ENCODE peak calls at places on chromosomes 1 and 21, in five cellular contexts. One of them, this sample, is unnamed.
A peak's percentile ranks its signal among the peaks of the same experiment; 100 is the strongest.

GRCh38 chr21:23438081-23438480 is 2169.2 kb downstream of the MRPL39 start:
- DNase-seq in MM.1S: no peak
- DNase-seq in tibial artery: no peak
- DNase-seq in HFF-Myc: no peak
- DNase-seq in brain microvascular endothelial cell: no peak
- DNase-seq in this sample: no peak

GRCh38 chr1:41122851-41123518 is 101.5 kb upstream of the SLFNL1 start:
- DNase-seq in tibial artery: no peak
- DNase-seq in brain microvascular endothelial cell: peak; percentile 84
- DNase-seq in MM.1S: no peak
- DNase-seq in HFF-Myc: peak; percentile 66
- DNase-seq in this sample: no peak

GRCh38 chr1:96487404-96487803 is 234.2 kb upstream of the PTBP2 start:
- DNase-seq in tibial artery: no peak
- DNase-seq in brain microvascular endothelial cell: no peak
- DNase-seq in MM.1S: no peak
- DNase-seq in HFF-Myc: no peak
- DNase-seq in this sample: no peak

GRCh38 chr21:32240708-32241433 is 38.0 kb downstream of the MIS18A start:
- DNase-seq in HFF-Myc: no peak
- DNase-seq in MM.1S: peak; percentile 37
- DNase-seq in brain microvascular endothelial cell: no peak
- DNase-seq in tibial artery: no peak
- DNase-seq in this sample: peak; percentile 49

GRCh38 chr1:225762002-225762441 is 15.6 kb upstream of the SRP9 start:
- DNase-seq in MM.1S: no peak
- DNase-seq in HFF-Myc: no peak
- DNase-seq in tibial artery: peak; percentile 45
- DNase-seq in brain microvascular endothelial cell: peak; percentile 35
- DNase-seq in this sample: no peak

GRCh38 chr21:43909736-43910455 is 44.9 kb downstream of the AGPAT3 start:
- DNase-seq in brain microvascular endothelial cell: no peak
- DNase-seq in MM.1S: no peak
- DNase-seq in HFF-Myc: no peak
- DNase-seq in tibial artery: peak; percentile 58
- DNase-seq in this sample: peak; percentile 33

GRCh38 chr1:230251644-230252191 is 174.4 kb downstream of the PGBD5 start:
- DNase-seq in HFF-Myc: no peak
- DNase-seq in tibial artery: no peak
- DNase-seq in brain microvascular endothelial cell: no peak
- DNase-seq in MM.1S: no peak
- DNase-seq in this sample: peak; percentile 71

GRCh38 chr1:210743038-210743437 is 390.9 kb downstream of the KCNH1 start:
- DNase-seq in MM.1S: no peak
- DNase-seq in brain microvascular endothelial cell: no peak
- DNase-seq in HFF-Myc: no peak
- DNase-seq in tibial artery: no peak
- DNase-seq in this sample: no peak

GRCh38 chr1:9653195-9653782 is 1.8 kb downstream of the PIK3CD start:
- DNase-seq in tibial artery: no peak
- DNase-seq in HFF-Myc: no peak
- DNase-seq in MM.1S: no peak
- DNase-seq in brain microvascular endothelial cell: no peak
- DNase-seq in this sample: no peak

GRCh38 chr1:3283849-3284248 is 170.6 kb upstream of the ARHGEF16 start:
- DNase-seq in brain microvascular endothelial cell: no peak
- DNase-seq in tibial artery: no peak
- DNase-seq in MM.1S: no peak
- DNase-seq in HFF-Myc: no peak
- DNase-seq in this sample: peak; percentile 55

GRCh38 chr1:236851871-236852270 is 56.8 kb downstream of the MTR start:
- DNase-seq in brain microvascular endothelial cell: no peak
- DNase-seq in MM.1S: no peak
- DNase-seq in HFF-Myc: no peak
- DNase-seq in tibial artery: no peak
- DNase-seq in this sample: no peak

GRCh38 chr1:115782571-115783281 is 14.2 kb upstream of the CASQ2 start:
- DNase-seq in brain microvascular endothelial cell: peak; percentile 52
- DNase-seq in tibial artery: no peak
- DNase-seq in HFF-Myc: peak; percentile 90
- DNase-seq in MM.1S: peak; percentile 65
- DNase-seq in this sample: no peak

GRCh38 chr21:33268736-33269441 is 2.7 kb downstream of the IL10RB start:
- DNase-seq in MM.1S: peak; percentile 97
- DNase-seq in brain microvascular endothelial cell: no peak
- DNase-seq in HFF-Myc: no peak
- DNase-seq in tibial artery: no peak
- DNase-seq in this sample: peak; percentile 59

GRCh38 chr1:79497193-79497773 is 490.8 kb upstream of the ADGRL4 start:
- DNase-seq in HFF-Myc: peak; percentile 14
- DNase-seq in tibial artery: no peak
- DNase-seq in brain microvascular endothelial cell: peak; percentile 29
- DNase-seq in MM.1S: peak; percentile 62
- DNase-seq in this sample: peak; percentile 39

GRCh38 chr1:154295408-154296235 is 23.2 kb downstream of the HAX1 start:
- DNase-seq in tibial artery: no peak
- DNase-seq in brain microvascular endothelial cell: no peak
- DNase-seq in MM.1S: peak; percentile 19
- DNase-seq in HFF-Myc: no peak
- DNase-seq in this sample: no peak

GRCh38 chr1:154962238-154962678 is 676 bp upstream of the PYGO2 start:
- DNase-seq in HFF-Myc: no peak
- DNase-seq in MM.1S: peak; percentile 81
- DNase-seq in tibial artery: no peak
- DNase-seq in brain microvascular endothelial cell: no peak
- DNase-seq in this sample: peak; percentile 50

GRCh38 chr21:33019516-33019884 is 6.2 kb upstream of the OLIG2 start:
- DNase-seq in brain microvascular endothelial cell: no peak
- DNase-seq in tibial artery: no peak
- DNase-seq in HFF-Myc: no peak
- DNase-seq in MM.1S: no peak
- DNase-seq in this sample: no peak

GRCh38 chr1:37149296-37149695 is 115.0 kb upstream of the GRIK3 start:
- DNase-seq in tibial artery: no peak
- DNase-seq in brain microvascular endothelial cell: no peak
- DNase-seq in HFF-Myc: no peak
- DNase-seq in MM.1S: no peak
- DNase-seq in this sample: no peak

GRCh38 chr21:37868446-37868845 is 47.8 kb downstream of the KCNJ6 start:
- DNase-seq in HFF-Myc: no peak
- DNase-seq in MM.1S: no peak
- DNase-seq in brain microvascular endothelial cell: no peak
- DNase-seq in tibial artery: no peak
- DNase-seq in this sample: no peak

GRCh38 chr1:179228783-179229213 is 679 bp downstream of the ABL2 start:
- DNase-seq in tibial artery: peak; percentile 74
- DNase-seq in MM.1S: no peak
- DNase-seq in brain microvascular endothelial cell: no peak
- DNase-seq in HFF-Myc: no peak
- DNase-seq in this sample: no peak

GRCh38 chr1:70090875-70091274 is 114.5 kb downstream of the LRRC40 start:
- DNase-seq in brain microvascular endothelial cell: peak; percentile 61
- DNase-seq in HFF-Myc: peak; percentile 47
- DNase-seq in tibial artery: no peak
- DNase-seq in MM.1S: no peak
- DNase-seq in this sample: no peak

GRCh38 chr1:41416081-41416480 is 54.8 kb downstream of the FOXO6 start:
- DNase-seq in HFF-Myc: no peak
- DNase-seq in MM.1S: no peak
- DNase-seq in tibial artery: no peak
- DNase-seq in brain microvascular endothelial cell: no peak
- DNase-seq in this sample: no peak

GRCh38 chr1:199089393-199090122 is 450.7 kb downstream of the PTPRC start:
- DNase-seq in HFF-Myc: no peak
- DNase-seq in brain microvascular endothelial cell: no peak
- DNase-seq in MM.1S: peak; percentile 87
- DNase-seq in tibial artery: no peak
- DNase-seq in this sample: peak; percentile 41

GRCh38 chr1:199794105-199794863 is 233.2 kb upstream of the NR5A2 start:
- DNase-seq in tibial artery: no peak
- DNase-seq in HFF-Myc: no peak
- DNase-seq in brain microvascular endothelial cell: no peak
- DNase-seq in MM.1S: no peak
- DNase-seq in this sample: no peak

GRCh38 chr1:158113759-158114127 is 67.0 kb upstream of the CD1D start:
- DNase-seq in HFF-Myc: no peak
- DNase-seq in MM.1S: no peak
- DNase-seq in brain microvascular endothelial cell: no peak
- DNase-seq in tibial artery: no peak
- DNase-seq in this sample: no peak

GRCh38 chr1:117014209-117014608 is 12.6 kb downstream of the CD101 start:
- DNase-seq in brain microvascular endothelial cell: peak; percentile 28
- DNase-seq in HFF-Myc: no peak
- DNase-seq in tibial artery: no peak
- DNase-seq in MM.1S: no peak
- DNase-seq in this sample: no peak

GRCh38 chr21:38448619-38449186 is 49.6 kb downstream of the ERG start:
- DNase-seq in HFF-Myc: no peak
- DNase-seq in brain microvascular endothelial cell: no peak
- DNase-seq in tibial artery: no peak
- DNase-seq in MM.1S: no peak
- DNase-seq in this sample: no peak

GRCh38 chr1:17170571-17170970 is 34.4 kb upstream of the PADI1 start:
- DNase-seq in tibial artery: no peak
- DNase-seq in MM.1S: no peak
- DNase-seq in HFF-Myc: no peak
- DNase-seq in brain microvascular endothelial cell: no peak
- DNase-seq in this sample: no peak

GRCh38 chr1:65836686-65837085 is 44.0 kb downstream of the PDE4B start:
- DNase-seq in MM.1S: no peak
- DNase-seq in HFF-Myc: no peak
- DNase-seq in brain microvascular endothelial cell: no peak
- DNase-seq in tibial artery: no peak
- DNase-seq in this sample: no peak

GRCh38 chr21:40505681-40506080 is 341.3 kb downstream of the DSCAM start:
- DNase-seq in HFF-Myc: no peak
- DNase-seq in tibial artery: no peak
- DNase-seq in brain microvascular endothelial cell: no peak
- DNase-seq in MM.1S: no peak
- DNase-seq in this sample: no peak

GRCh38 chr1:212760126-212760823 is 31.3 kb downstream of the NSL1 start:
- DNase-seq in HFF-Myc: no peak
- DNase-seq in brain microvascular endothelial cell: no peak
- DNase-seq in tibial artery: no peak
- DNase-seq in MM.1S: peak; percentile 59
- DNase-seq in this sample: peak; percentile 56

GRCh38 chr1:176466514-176466913 is 3.5 kb downstream of the PAPPA2 start:
- DNase-seq in HFF-Myc: no peak
- DNase-seq in tibial artery: no peak
- DNase-seq in brain microvascular endothelial cell: no peak
- DNase-seq in MM.1S: no peak
- DNase-seq in this sample: peak; percentile 5
- TF ChIP-seq CTCF in HFF-Myc: peak; percentile 44
- TF ChIP-seq CTCF in tibial artery: no peak
- TF ChIP-seq CTCF in brain microvascular endothelial cell: no peak
- TF ChIP-seq CTCF in MM.1S: peak; percentile 32
- TF ChIP-seq CTCF in this sample: no peak

DNA sequence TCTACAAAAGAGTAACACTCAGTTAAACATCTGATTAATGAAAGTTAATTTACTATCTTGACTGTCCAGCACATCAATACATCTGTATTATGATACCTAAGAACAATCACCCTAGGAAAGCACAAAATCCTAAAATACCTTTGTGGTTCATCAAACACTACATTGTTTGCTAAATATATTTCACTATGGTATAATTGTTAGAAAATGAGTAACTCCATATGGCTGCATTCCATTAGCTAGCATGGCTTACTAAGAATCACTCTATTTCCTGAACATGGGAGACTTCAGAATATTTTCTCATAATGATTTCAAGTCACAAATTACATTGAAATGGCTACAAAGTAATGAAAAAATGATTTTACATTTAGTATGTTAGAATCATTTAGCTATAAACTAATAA is 12.5 kb downstream of the TRMT1L start:
- DNase-seq in HFF-Myc: no peak
- DNase-seq in MM.1S: no peak
- DNase-seq in tibial artery: no peak
- DNase-seq in brain microvascular endothelial cell: no peak
- DNase-seq in this sample: no peak
- TF ChIP-seq CTCF in HFF-Myc: no peak
- TF ChIP-seq CTCF in MM.1S: no peak
- TF ChIP-seq CTCF in tibial artery: no peak
- TF ChIP-seq CTCF in brain microvascular endothelial cell: no peak
- TF ChIP-seq CTCF in this sample: no peak

DNA sequence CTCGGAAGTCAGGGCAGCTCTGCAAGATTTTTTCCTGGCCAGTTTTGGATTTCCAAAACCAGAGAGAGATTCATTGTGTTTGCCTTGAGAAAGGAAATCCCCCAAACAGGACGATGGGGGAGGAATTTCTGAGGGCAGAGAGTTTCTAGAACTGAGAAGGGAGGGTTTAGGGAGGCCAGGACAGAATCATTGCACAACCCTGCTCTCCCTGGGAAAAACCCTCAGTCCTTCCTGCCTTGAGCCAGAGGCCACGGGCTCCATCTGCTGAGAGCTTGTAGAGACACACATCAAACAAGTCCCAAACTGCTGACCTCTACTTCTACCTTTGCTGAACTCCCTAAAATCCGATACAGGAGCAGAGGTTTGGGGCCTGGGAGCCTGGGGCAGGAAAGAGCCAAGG is 99.7 kb downstream of the NMNAT2 start:
- DNase-seq in MM.1S: no peak
- DNase-seq in tibial artery: peak; percentile 91
- DNase-seq in brain microvascular endothelial cell: peak; percentile 84
- DNase-seq in HFF-Myc: peak; percentile 53
- DNase-seq in this sample: peak; percentile 77
- TF ChIP-seq CTCF in MM.1S: peak; percentile 23
- TF ChIP-seq CTCF in tibial artery: peak; percentile 82
- TF ChIP-seq CTCF in brain microvascular endothelial cell: peak; percentile 85
- TF ChIP-seq CTCF in HFF-Myc: peak; percentile 56
- TF ChIP-seq CTCF in this sample: peak; percentile 44

GRCh38 chr1:201020647-201021332 is 2.7 kb downstream of the KIF21B start:
- DNase-seq in HFF-Myc: no peak
- DNase-seq in MM.1S: peak; percentile 62
- DNase-seq in tibial artery: no peak
- DNase-seq in brain microvascular endothelial cell: no peak
- DNase-seq in this sample: no peak
- TF ChIP-seq CTCF in HFF-Myc: peak; percentile 32
- TF ChIP-seq CTCF in MM.1S: peak; percentile 58
- TF ChIP-seq CTCF in tibial artery: no peak
- TF ChIP-seq CTCF in brain microvascular endothelial cell: peak; percentile 64
- TF ChIP-seq CTCF in this sample: no peak

This sample was measured in GM13976.